ENCODE peak calls at places on chromosomes 2 and 18, in ten cellular contexts. L, M, Q, S, D, R, X, O, Z and N are unnamed samples.

GRCh38 chr2:101868525-101868924 is 123.2 kb upstream of the IL1R2 start:
- DNase-seq in L (no peak), M (no peak), Q (no peak), S (no peak), D (no peak), R (no peak), X (no peak), O (no peak), Z (no peak), N (no peak)

GRCh38 chr2:208017721-208018120 is 7.6 kb downstream of the PLEKHM3 start:
- DNase-seq in L (no peak), M (no peak), Q (no peak), S (no peak), D (no peak), R (no peak), X (no peak), O (no peak), Z (no peak), N (no peak)

GRCh38 chr2:127700527-127701192 is 637 bp upstream of the SFT2D3 start:
- DNase-seq in L (no peak), M (peak), Q (peak), S (peak), D (no peak), R (peak), X (peak), O (peak), Z (peak), N (peak)

GRCh38 chr2:100524331-100524730 is 38.5 kb upstream of the PDCL3 start:
- DNase-seq in L (no peak), M (no peak), Q (no peak), S (no peak), D (no peak), R (no peak), X (no peak), O (no peak), Z (no peak), N (no peak)

GRCh38 chr18:61727241-61727640 is 165.6 kb downstream of the RNF152 start:
- DNase-seq in L (no peak), M (no peak), Q (no peak), S (no peak), D (no peak), R (no peak), X (no peak), O (no peak), Z (no peak), N (no peak)

GRCh38 chr2:230885467-230886130 is 20.9 kb downstream of the ITM2C start:
- DNase-seq in L (no peak), M (no peak), Q (no peak), S (peak), D (no peak), R (no peak), X (peak), O (no peak), Z (no peak), N (no peak)

GRCh38 chr2:237886702-237887481 is 27.5 kb downstream of the RAMP1 start:
- DNase-seq in L (peak), M (peak), Q (no peak), S (peak), D (peak), R (no peak), X (peak), O (peak), Z (no peak), N (no peak)

GRCh38 chr2:137118140-137118539 is 352.8 kb downstream of the THSD7B start:
- DNase-seq in L (no peak), M (no peak), Q (no peak), S (no peak), D (no peak), R (no peak), X (no peak), O (no peak), Z (no peak), N (no peak)

GRCh38 chr2:172642301-172643020 is 86.6 kb downstream of the PDK1 start:
- DNase-seq in L (no peak), M (no peak), Q (no peak), S (no peak), D (no peak), R (no peak), X (no peak), O (no peak), Z (no peak), N (no peak)

GRCh38 chr2:78778756-78779510 is 246.6 kb upstream of the REG3G start:
- DNase-seq in L (no peak), M (no peak), Q (no peak), S (no peak), D (no peak), R (no peak), X (no peak), O (no peak), Z (no peak), N (no peak)

GRCh38 chr2:238947920-238948710 is 100.2 kb downstream of the TWIST2 start:
- DNase-seq in L (peak), M (peak), Q (peak), S (peak), D (peak), R (no peak), X (peak), O (no peak), Z (peak), N (no peak)

GRCh38 chr2:219140726-219141125 is 19.9 kb downstream of the NHEJ1 start:
- DNase-seq in L (no peak), M (no peak), Q (no peak), S (no peak), D (no peak), R (no peak), X (no peak), O (no peak), Z (no peak), N (no peak)

GRCh38 chr2:147600646-147601045 is 244.2 kb upstream of the ACVR2A start:
- DNase-seq in L (no peak), M (no peak), Q (no peak), S (no peak), D (no peak), R (no peak), X (no peak), O (no peak), Z (no peak), N (no peak)

GRCh38 chr2:230956827-230957755 is 32.0 kb upstream of the GPR55 start:
- DNase-seq in L (peak), M (no peak), Q (peak), S (peak), D (no peak), R (no peak), X (peak), O (peak), Z (peak), N (no peak)

GRCh38 chr18:32851936-32852335 is 79.1 kb upstream of the KLHL14 start:
- DNase-seq in L (no peak), M (no peak), Q (no peak), S (no peak), D (no peak), R (no peak), X (no peak), O (no peak), Z (no peak), N (no peak)

GRCh38 chr2:175931751-175932295 is 70.2 kb downstream of the LNPK start:
- DNase-seq in L (no peak), M (no peak), Q (no peak), S (no peak), D (no peak), R (no peak), X (no peak), O (no peak), Z (no peak), N (no peak)

GRCh38 chr18:76686737-76687231 is 135.6 kb upstream of the ZNF236 start:
- DNase-seq in L (peak), M (peak), Q (peak), S (peak), D (peak), R (no peak), X (peak), O (peak), Z (peak), N (peak)

GRCh38 chr2:20666364-20667150 is at the start of gene GDF7:
- DNase-seq in L (peak), M (peak), Q (no peak), S (peak), D (no peak), R (no peak), X (no peak), O (peak), Z (peak), N (no peak)

GRCh38 chr2:226847090-226847489 is 11.2 kb downstream of the RHBDD1 start:
- DNase-seq in L (no peak), M (no peak), Q (no peak), S (no peak), D (no peak), R (no peak), X (no peak), O (no peak), Z (no peak), N (no peak)

GRCh38 chr2:14285812-14286211 is 346.7 kb upstream of the LRATD1 start:
- DNase-seq in L (no peak), M (no peak), Q (no peak), S (no peak), D (no peak), R (no peak), X (no peak), O (no peak), Z (no peak), N (no peak)

GRCh38 chr2:119586085-119586484 is 41.8 kb downstream of the CFAP221 start:
- DNase-seq in L (no peak), M (no peak), Q (no peak), S (no peak), D (no peak), R (no peak), X (no peak), O (no peak), Z (no peak), N (no peak)

GRCh38 chr2:37466533-37467230 is 122.3 kb downstream of the QPCT start:
- DNase-seq in L (no peak), M (no peak), Q (no peak), S (no peak), D (no peak), R (no peak), X (no peak), O (no peak), Z (no peak), N (no peak)

GRCh38 chr18:48007955-48008701 is 77.7 kb upstream of the SMAD2 start:
- DNase-seq in L (peak), M (peak), Q (peak), S (peak), D (no peak), R (peak), X (peak), O (peak), Z (peak), N (no peak)

GRCh38 chr2:224408676-224409075 is 6.8 kb upstream of the FAM124B start:
- DNase-seq in L (no peak), M (no peak), Q (no peak), S (no peak), D (no peak), R (no peak), X (no peak), O (no peak), Z (no peak), N (no peak)

GRCh38 chr2:109322111-109322510 is 193.1 kb downstream of the SH3RF3 start:
- DNase-seq in L (peak), M (peak), Q (peak), S (peak), D (peak), R (no peak), X (peak), O (peak), Z (no peak), N (peak)

GRCh38 chr2:23207871-23208270 is 177.1 kb upstream of the KLHL29 start:
- DNase-seq in L (no peak), M (no peak), Q (no peak), S (no peak), D (no peak), R (no peak), X (no peak), O (peak), Z (peak), N (no peak)

GRCh38 chr2:46831037-46831868 is 84.4 kb downstream of the MCFD2 start:
- DNase-seq in L (peak), M (no peak), Q (no peak), S (peak), D (no peak), R (no peak), X (no peak), O (no peak), Z (no peak), N (no peak)

GRCh38 chr2:151543898-151544297 is 134.2 kb downstream of the RIF1 start:
- DNase-seq in L (no peak), M (no peak), Q (no peak), S (no peak), D (no peak), R (no peak), X (no peak), O (no peak), Z (no peak), N (no peak)

GRCh38 chr2:119230630-119231185 is 7.1 kb downstream of the STEAP3 start:
- DNase-seq in L (no peak), M (no peak), Q (no peak), S (no peak), D (no peak), R (no peak), X (no peak), O (no peak), Z (no peak), N (no peak)

GRCh38 chr2:50401772-50402653 is 629.9 kb downstream of the NRXN1 start:
- DNase-seq in L (no peak), M (no peak), Q (peak), S (peak), D (peak), R (peak), X (peak), O (peak), Z (peak), N (no peak)

GRCh38 chr2:158459161-158460003 is 2.6 kb downstream of the PKP4 start:
- DNase-seq in L (no peak), M (no peak), Q (no peak), S (no peak), D (no peak), R (no peak), X (no peak), O (no peak), Z (peak), N (no peak)

GRCh38 chr18:60350975-60351374 is 21.6 kb downstream of the MC4R start:
- DNase-seq in L (no peak), M (no peak), Q (no peak), S (no peak), D (no peak), R (no peak), X (no peak), O (no peak), Z (no peak), N (no peak)

GRCh38 chr18:62374410-62374965 is 49.4 kb downstream of the TNFRSF11A start:
- DNase-seq in L (no peak), M (no peak), Q (no peak), S (no peak), D (no peak), R (no peak), X (no peak), O (no peak), Z (no peak), N (no peak)

GRCh38 chr2:219630770-219631405 is 3.5 kb downstream of the SLC4A3 start:
- DNase-seq in L (peak), M (peak), Q (no peak), S (peak), D (no peak), R (no peak), X (no peak), O (no peak), Z (no peak), N (no peak)

GRCh38 chr18:42814618-42815017 is 300.9 kb downstream of the RIT2 start:
- DNase-seq in L (no peak), M (no peak), Q (no peak), S (no peak), D (no peak), R (no peak), X (no peak), O (no peak), Z (no peak), N (no peak)
- H3K27ac ChIP-seq in L (no peak), M (no peak), Q (no peak), S (no peak), D (no peak), R (no peak), X (no peak), O (no peak), Z (no peak), N (no peak)

DNA sequence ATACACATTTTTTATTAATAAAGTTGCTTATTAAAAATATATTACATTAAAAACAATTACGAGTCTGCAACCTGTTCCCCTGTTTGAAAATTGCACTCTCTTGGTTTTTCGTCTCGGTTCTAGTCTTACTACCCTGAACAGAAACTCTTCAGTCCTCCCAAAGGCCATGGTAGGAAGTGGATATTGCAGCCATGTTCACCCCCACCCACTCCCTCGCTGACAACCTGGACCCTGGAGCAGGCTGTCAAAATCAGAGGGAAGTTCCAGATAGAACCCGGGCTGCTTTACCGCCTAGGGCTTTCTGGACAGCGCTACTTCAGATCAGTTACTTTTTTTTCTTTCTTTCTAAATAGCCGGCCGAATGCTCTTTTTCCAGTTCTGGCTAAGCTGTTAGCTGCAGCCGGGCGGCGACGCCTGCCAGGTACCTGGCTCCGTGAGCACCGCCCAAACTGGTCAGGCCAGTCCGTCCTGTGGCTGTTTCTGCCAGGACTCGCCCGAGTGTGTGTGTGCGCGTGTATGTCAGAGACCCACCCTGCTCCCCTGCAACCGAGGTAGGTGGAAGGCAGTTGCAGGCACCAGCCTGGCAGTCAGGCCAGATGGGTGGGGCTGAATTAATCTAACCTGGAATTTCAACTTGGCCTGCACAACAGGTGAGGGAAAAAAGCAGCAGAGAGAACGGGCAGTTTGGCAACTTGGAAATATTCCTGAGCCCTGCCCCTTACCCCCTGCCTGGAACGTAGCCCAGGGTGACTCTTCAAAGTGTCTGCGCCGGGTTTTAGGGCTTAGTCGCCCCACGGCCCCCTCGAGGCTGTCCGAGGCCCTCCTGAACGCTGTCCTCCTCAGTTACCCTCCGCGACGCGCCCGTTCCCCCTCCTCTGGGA is 1.1 kb upstream of the TET3 start:
- DNase-seq in L (peak), M (no peak), Q (peak), S (no peak), D (no peak), R (no peak), X (peak), O (peak), Z (peak), N (no peak)
- TF ChIP-seq POLR2A in L (peak), M (no peak), Q (no peak), S (no peak), D (no peak), R (no peak), X (peak), O (peak), Z (peak), N (no peak)

DNA sequence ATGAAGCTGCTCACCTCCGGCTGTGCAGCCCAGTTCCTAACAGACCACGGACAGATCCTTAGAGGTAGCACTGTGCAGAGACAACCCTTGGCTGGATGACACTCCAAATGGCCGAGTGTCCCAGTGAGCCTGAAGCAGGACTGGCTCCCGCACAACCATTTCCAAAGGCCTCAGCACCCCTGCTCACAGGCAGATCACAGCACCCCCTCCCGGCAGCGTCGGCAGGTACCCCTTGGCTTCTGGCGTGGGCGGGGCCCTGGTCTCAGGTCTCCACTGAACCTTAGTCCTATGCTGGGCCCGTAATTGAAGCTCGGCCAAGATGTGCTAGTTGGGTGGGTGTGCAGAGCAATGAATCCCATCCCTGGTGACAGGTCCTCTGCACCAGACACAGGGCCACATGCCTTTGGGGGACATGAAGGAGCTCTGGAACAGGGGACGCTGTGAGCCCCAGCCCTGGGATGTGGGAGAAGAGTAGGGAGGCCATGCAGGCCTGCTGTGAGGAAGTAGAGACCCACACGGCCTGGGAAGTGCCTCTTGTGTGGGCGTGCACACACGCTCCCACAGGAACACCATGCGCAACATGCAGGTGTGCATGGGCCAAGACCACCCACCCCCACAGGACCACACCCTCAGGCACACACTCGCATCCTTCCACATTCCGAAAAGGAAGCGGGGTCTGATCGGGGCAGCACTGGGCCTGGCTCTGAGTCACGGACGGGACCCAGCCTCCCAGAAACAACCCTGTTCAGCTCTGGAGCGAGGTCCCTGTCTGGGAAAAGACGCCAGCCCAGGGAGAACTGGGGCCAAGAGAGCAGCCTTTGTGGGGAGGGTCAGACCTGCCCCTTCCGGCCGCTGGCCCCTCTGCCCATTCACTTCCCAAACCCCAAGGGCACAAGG is 2.8 kb downstream of the DUSP2 start:
- DNase-seq in L (no peak), M (no peak), Q (no peak), S (no peak), D (no peak), R (no peak), X (no peak), O (peak), Z (no peak), N (no peak)
- H3K27ac ChIP-seq in L (no peak), M (no peak), Q (peak), S (no peak), D (no peak), R (no peak), X (no peak), O (no peak), Z (no peak), N (no peak)

DNA sequence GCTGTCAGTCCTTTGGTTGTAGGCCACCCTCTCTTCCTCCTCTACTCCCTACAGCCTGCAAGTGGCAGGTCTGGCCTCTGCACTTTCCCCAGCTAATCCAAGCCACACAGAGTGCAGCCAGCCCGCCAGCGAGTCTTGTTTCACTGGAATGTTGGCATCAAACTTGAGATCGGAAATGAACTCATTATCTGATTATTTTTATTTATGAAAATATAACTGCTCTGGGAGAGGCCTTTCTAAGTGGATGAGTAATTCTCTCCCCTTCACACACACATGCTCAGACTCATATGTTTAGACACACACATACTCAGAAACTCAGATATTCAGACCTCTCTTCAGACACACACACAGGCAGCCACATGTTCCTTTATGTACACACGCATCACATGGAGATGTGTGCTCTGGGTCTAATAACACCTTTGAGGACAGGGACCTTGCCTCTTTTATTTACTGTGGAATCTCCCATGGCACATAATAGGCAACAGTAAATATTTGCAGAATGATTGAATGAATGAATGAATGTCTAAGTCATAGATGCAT is 151.3 kb downstream of the ZFP36L2 start:
- DNase-seq in L (peak), M (peak), Q (peak), S (peak), D (peak), R (no peak), X (peak), O (peak), Z (peak), N (peak)
- TF ChIP-seq POLR2A in L (peak), M (no peak), Q (no peak), S (no peak), D (peak), R (no peak), X (no peak), O (peak), Z (no peak), N (no peak)

DNA sequence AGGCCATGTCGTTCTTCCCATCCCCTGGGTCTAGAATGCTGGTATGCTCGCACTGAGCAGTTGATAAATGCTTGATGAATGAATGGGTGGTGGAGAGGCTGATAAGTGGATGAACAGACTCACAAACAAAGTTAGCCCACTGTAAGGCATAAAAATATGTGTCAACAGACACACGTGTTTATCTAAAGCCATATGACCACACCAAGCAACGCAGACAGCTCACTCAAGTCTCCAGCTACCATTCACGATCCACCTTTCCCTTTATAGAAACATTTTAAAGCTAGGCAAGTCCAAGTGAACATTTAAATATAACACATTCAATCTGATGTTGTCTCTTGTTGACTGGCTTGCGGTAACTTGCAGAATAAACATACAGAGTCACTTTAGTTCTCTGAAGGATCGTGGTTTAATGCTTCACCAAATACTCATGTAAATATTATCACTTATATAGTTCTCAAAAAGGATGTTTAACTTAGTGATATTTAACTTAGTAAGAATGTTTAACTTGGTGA is 105.5 kb downstream of the NOL10 start:
- DNase-seq in L (no peak), M (no peak), Q (no peak), S (no peak), D (no peak), R (no peak), X (no peak), O (no peak), Z (peak), N (no peak)
- H3K27ac ChIP-seq in L (no peak), M (no peak), Q (no peak), S (no peak), D (no peak), R (no peak), X (no peak), O (no peak), Z (peak), N (no peak)